ENCODE peak calls at places on chromosomes 13 and 19, in eight cellular contexts. Y is AG04450, K is left cardiac atrium, Z is ELF-1, W is hippocampal formation, F is B cell, U is HT1080, J is head of caudate nucleus. E is an unnamed sample.

GRCh38 chr13:61255035-61255796 is 160.4 kb downstream of the PCDH20 start:
- DNase-seq in Y (no peak), K (no peak), Z (no peak), W (no peak), F (no peak), U (no peak), J (no peak), E (no peak)

GRCh38 chr13:39577833-39578232 is 25.2 kb downstream of the LHFPL6 start:
- DNase-seq in Y (no peak), K (peak), Z (no peak), W (no peak), F (no peak), U (no peak), J (no peak), E (no peak)

GRCh38 chr19:4065430-4066175 is 1.1 kb downstream of the ZBTB7A start:
- DNase-seq in Y (peak), K (peak), Z (peak), W (peak), F (peak), U (peak), J (peak), E (peak)

GRCh38 chr13:47875206-47875605 is 125.9 kb downstream of the SUCLA2 start:
- DNase-seq in Y (no peak), K (no peak), Z (no peak), W (no peak), F (no peak), U (no peak), J (no peak), E (no peak)

GRCh38 chr13:80923907-80924306 is 583.0 kb upstream of the SPRY2 start:
- DNase-seq in Y (no peak), K (no peak), Z (no peak), W (no peak), F (no peak), U (no peak), J (no peak), E (no peak)

GRCh38 chr13:106423530-106423929 is 111.9 kb downstream of the EFNB2 start:
- DNase-seq in Y (no peak), K (no peak), Z (peak), W (no peak), F (no peak), U (no peak), J (no peak), E (no peak)

GRCh38 chr13:79541426-79542049 is 60.6 kb downstream of the NDFIP2 start:
- DNase-seq in Y (peak), K (no peak), Z (no peak), W (no peak), F (peak), U (peak), J (no peak), E (peak)

GRCh38 chr19:10683064-10683426 is 18.2 kb upstream of the QTRT1 start:
- DNase-seq in Y (no peak), K (no peak), Z (no peak), W (no peak), F (no peak), U (no peak), J (no peak), E (no peak)